ENCODE peak calls at places on chromosomes 6 and 20, in eight cellular contexts. S is MV-4-11; Y is NCI-H1105 treated with DMSO at 0.1 percent for 48 hours; K is right cardiac atrium; E is stimulated activated CD4-positive, alpha-beta T cell treated with anti-CD3 and anti-CD28 coated beads, TNF-alpha, amount 100 ng/mL, for 1 hour; R is activated naive CD8-positive, alpha-beta T cell treated with anti-CD3 and anti-CD28 coated beads, Interleukin-2, amount 50 U/mL, for 24 hours; Z is activated CD8-positive, alpha-beta memory T cell treated with anti-CD3 and anti-CD28 coated beads for 1 hour; C is H4. L is an unnamed sample.

GRCh38 chr6:33895296-33895695 is 91.5 kb upstream of the MLN start:
- DNase-seq in Z (no peak), Y (no peak), K (no peak), C (no peak), E (no peak), R (peak), S (no peak), L (no peak)

GRCh38 chr6:167565884-167566491 is 241.1 kb downstream of the TTLL2 start:
- DNase-seq in S (no peak), Y (no peak), K (peak), Z (no peak), R (no peak), C (no peak), E (no peak), L (no peak)

GRCh38 chr6:18469486-18469885 is 82.3 kb downstream of the RNF144B start:
- DNase-seq in E (no peak), R (no peak), Y (no peak), K (no peak), Z (no peak), S (no peak), C (no peak), L (no peak)

GRCh38 chr6:159836294-159837140 is 36.4 kb downstream of the PNLDC1 start:
- DNase-seq in Y (no peak), E (no peak), Z (no peak), R (no peak), S (no peak), C (no peak), K (peak), L (no peak)

GRCh38 chr6:161963181-161963580 is 689.3 kb upstream of the AGPAT4 start:
- DNase-seq in Y (no peak), K (no peak), R (no peak), Z (no peak), S (no peak), E (no peak), C (no peak), L (no peak)

GRCh38 chr6:131765081-131765852 is 42.6 kb upstream of the ENPP1 start:
- DNase-seq in K (no peak), S (no peak), R (no peak), C (peak), E (no peak), Z (no peak), Y (no peak), L (no peak)

GRCh38 chr20:61812121-61812520 is 253.6 kb downstream of the TAF4 start:
- DNase-seq in S (no peak), E (no peak), R (no peak), C (no peak), Z (no peak), Y (no peak), K (no peak), L (no peak)

GRCh38 chr20:47062226-47062880 is 167.7 kb downstream of the EYA2 start:
- DNase-seq in C (no peak), Y (no peak), Z (no peak), E (no peak), S (no peak), R (no peak), K (no peak), L (no peak)

GRCh38 chr20:11906626-11907480 is 10.8 kb upstream of the BTBD3 start:
- DNase-seq in Z (no peak), K (no peak), E (no peak), Y (peak), S (no peak), C (no peak), R (no peak), L (no peak)

GRCh38 chr6:88177961-88178464 is 11.9 kb upstream of the CNR1 start:
- DNase-seq in Y (no peak), S (peak), E (no peak), K (no peak), R (no peak), Z (no peak), C (peak), L (no peak)

GRCh38 chr20:16548073-16548672 is 25.1 kb downstream of the KIF16B start:
- DNase-seq in R (no peak), E (no peak), K (no peak), S (no peak), Z (no peak), C (no peak), Y (no peak), L (no peak)

L was measured in esophagus squamous epithelium.